ENCODE peak calls at places on chromosomes 5 and 9, in five cellular contexts. K is esophagus squamous epithelium, F is cardiac muscle cell, D is tibial artery, M is left ventricle myocardium inferior. N is an unnamed sample. For H3K4me1, the result is how much of the 10 kb centered on the place peaks cover.

GRCh38 chr9:89701221-89701798 is 96.5 kb downstream of the GADD45G start:
- DNase-seq in M (no peak), F (no peak), K (no peak), D (no peak), N (no peak)

GRCh38 chr5:157761690-157762611 is 18.4 kb downstream of the LSM11 start:
- DNase-seq in K (no peak), D (no peak), M (no peak), F (peak), N (no peak)

GRCh38 chr5:34503379-34504346 is 152.5 kb upstream of the RAI14 start:
- DNase-seq in K (no peak), M (peak), D (no peak), F (no peak), N (no peak)

GRCh38 chr5:79107020-79107796 is 4.4 kb upstream of the BHMT start:
- DNase-seq in D (no peak), F (peak), K (no peak), M (no peak), N (no peak)

GRCh38 chr5:54547711-54548250 is 30.2 kb downstream of the SNX18 start:
- DNase-seq in K (no peak), F (peak), D (peak), M (peak), N (no peak)

GRCh38 chr5:9927106-9927505 is 297.0 kb upstream of the TAS2R1 start:
- DNase-seq in K (no peak), D (no peak), M (no peak), F (peak), N (no peak)

GRCh38 chr9:7150153-7150890 is 392.5 kb downstream of the KDM4C start:
- DNase-seq in M (no peak), K (no peak), F (no peak), D (no peak), N (no peak)

GRCh38 chr5:15366676-15367391 is 133.1 kb upstream of the FBXL7 start:
- DNase-seq in D (no peak), K (no peak), F (peak), M (no peak), N (no peak)

GRCh38 chr5:139745121-139745799 is 50.3 kb upstream of the PSD2 start:
- DNase-seq in M (peak), K (no peak), D (peak), F (peak), N (peak)

GRCh38 chr9:113343732-113344231 is 3.7 kb upstream of the WDR31 start:
- DNase-seq in M (peak), F (peak), K (peak), D (peak), N (no peak)

GRCh38 chr9:108136646-108137045 is 647.1 kb upstream of the KLF4 start:
- DNase-seq in D (no peak), K (no peak), F (peak), M (no peak), N (no peak)

GRCh38 chr5:59058977-59059687 is 476.3 kb downstream of the RAB3C start:
- DNase-seq in D (no peak), F (no peak), M (no peak), K (no peak), N (no peak)

GRCh38 chr9:96618209-96619108 is 1.2 kb downstream of the CDC14B start:
- DNase-seq in F (peak), M (peak), D (peak), K (no peak), N (peak)

GRCh38 chr5:92634883-92635282 is 946.1 kb downstream of the NR2F1-AS1 start:
- DNase-seq in F (no peak), K (no peak), D (no peak), M (no peak), N (no peak)

GRCh38 chr9:104974053-104974983 is 46.4 kb upstream of the ABCA1 start:
- DNase-seq in D (no peak), M (no peak), F (no peak), K (no peak), N (no peak)

GRCh38 chr5:133244242-133244641 is 192.4 kb downstream of the HSPA4 start:
- DNase-seq in F (no peak), K (no peak), D (no peak), M (no peak), N (no peak)

GRCh38 chr5:173477320-173478055 is 139.0 kb downstream of the BOD1 start:
- DNase-seq in K (no peak), D (peak), F (peak), M (no peak), N (no peak)

GRCh38 chr5:38340961-38341500 is 82.7 kb downstream of the EGFLAM start:
- DNase-seq in D (no peak), K (no peak), M (no peak), F (no peak), N (no peak)

GRCh38 chr9:124018731-124019697 is 7.4 kb downstream of the LHX2 start:
- DNase-seq in M (no peak), K (no peak), D (peak), F (no peak), N (no peak)

GRCh38 chr9:36337865-36338264 is 62.2 kb downstream of the RNF38 start:
- DNase-seq in D (no peak), F (peak), M (peak), K (no peak), N (no peak)

GRCh38 chr5:31937226-31937625 is 236.9 kb downstream of the GOLPH3 start:
- DNase-seq in K (no peak), D (no peak), M (no peak), F (no peak), N (no peak)
- H3K4me1 ChIP-seq in K (half or more), D (under half), M (half or more), F (under half), N (under half)

GRCh38 chr9:85971731-85972130 is 30.8 kb downstream of the NAA35 start:
- DNase-seq in F (peak), K (no peak), M (no peak), D (no peak), N (no peak)
- TF ChIP-seq CTCF in F (no peak), K (no peak), M (no peak), D (no peak), N (no peak)

GRCh38 chr5:14178671-14179211 is 35.6 kb downstream of the TRIO start:
- DNase-seq in D (no peak), F (peak), K (no peak), M (no peak), N (no peak)
- H3K4me1 ChIP-seq in D (half or more), F (under half), K (half or more), M (half or more), N (half or more)

GRCh38 chr9:81787747-81788632 is 98.6 kb upstream of the TLE1 start:
- DNase-seq in K (no peak), F (peak), M (no peak), D (peak), N (no peak)
- TF ChIP-seq CTCF in K (no peak), F (peak), M (no peak), D (no peak), N (no peak)

N was measured in left lung.